ENCODE peak calls at places on chromosomes 1 and 21, in five cellular contexts. C is AG10803, V is heart right ventricle, R is GM03348, D is NCI-H2029 treated with DMSO at 0.1 percent for 48 hours. S is an unnamed sample.
A peak's percentile ranks its signal among the peaks of the same experiment; 100 is the strongest.

GRCh38 chr1:69967245-69967766 is 238.1 kb downstream of the LRRC40 start:
- DNase-seq in C (peak; percentile 6), V (no peak), R (no peak), D (no peak), S (peak; percentile 44)

GRCh38 chr1:228463559-228464455 is 23.4 kb upstream of the RNF187 start:
- DNase-seq in C (no peak), V (no peak), R (no peak), D (no peak), S (peak; percentile 17)

GRCh38 chr1:149986486-149987296 is 23.8 kb downstream of the OTUD7B start:
- DNase-seq in C (peak; percentile 92), V (no peak), R (peak; percentile 88), D (no peak), S (peak; percentile 96)

GRCh38 chr1:37930246-37931142 is 16.4 kb downstream of the INPP5B start:
- DNase-seq in C (peak; percentile 7), V (peak; percentile 46), R (no peak), D (peak; percentile 99), S (peak; percentile 28)

GRCh38 chr1:224623310-224623714 is 7.2 kb downstream of the CNIH3 start:
- DNase-seq in C (peak; percentile 68), V (no peak), R (peak; percentile 55), D (no peak), S (peak; percentile 80)

GRCh38 chr1:233700338-233700737 is 86.4 kb downstream of the KCNK1 start:
- DNase-seq in C (no peak), V (no peak), R (no peak), D (peak; percentile 85), S (no peak)

GRCh38 chr1:161235957-161236775 is 1.8 kb downstream of the NR1I3 start:
- DNase-seq in C (no peak), V (no peak), R (no peak), D (no peak), S (no peak)

GRCh38 chr21:32653326-32653901 is 41.2 kb upstream of the CFAP298 start:
- DNase-seq in C (peak; percentile 5), V (no peak), R (peak; percentile 22), D (peak; percentile 4), S (peak; percentile 29)

GRCh38 chr1:202599669-202600431 is 110.4 kb downstream of the SYT2 start:
- DNase-seq in C (peak; percentile 85), V (peak; percentile 51), R (peak; percentile 90), D (no peak), S (peak; percentile 88)

GRCh38 chr1:77220687-77221463 is 1.6 kb upstream of the PIGK start:
- DNase-seq in C (peak; percentile 33), V (no peak), R (no peak), D (no peak), S (peak; percentile 23)

GRCh38 chr21:38140192-38140905 is 116.4 kb upstream of the KCNJ15 start:
- DNase-seq in C (peak; percentile 60), V (peak; percentile 13), R (peak; percentile 54), D (peak; percentile 95), S (peak; percentile 60)

GRCh38 chr1:113388017-113388620 is 2.2 kb upstream of the MAGI3 start:
- DNase-seq in C (no peak), V (no peak), R (no peak), D (no peak), S (peak; percentile 13)